ENCODE peak calls at places on chromosomes 16 and 17, in five cellular contexts. One of them, this sample, is unnamed.

GRCh38 chr16:75263291-75263962 is 12.0 kb upstream of the BCAR1 start:
- DNase-seq in stimulated activated CD8-positive, alpha-beta memory T cell treated with anti-CD3 and anti-CD28 coated beads, Interleukin-15, amount 100 ng/mL, for 24 hours: no peak
- DNase-seq in AG10803: no peak
- DNase-seq in GM18507: no peak
- DNase-seq in BJ: no peak
- DNase-seq in this sample: no peak

GRCh38 chr16:23408242-23409201 is 44.5 kb downstream of the COG7 start:
- DNase-seq in AG10803: peak
- DNase-seq in BJ: peak
- DNase-seq in stimulated activated CD8-positive, alpha-beta memory T cell treated with anti-CD3 and anti-CD28 coated beads, Interleukin-15, amount 100 ng/mL, for 24 hours: no peak
- DNase-seq in GM18507: no peak
- DNase-seq in this sample: no peak

GRCh38 chr16:57505169-57505568 is 18.9 kb upstream of the DOK4 start:
- DNase-seq in stimulated activated CD8-positive, alpha-beta memory T cell treated with anti-CD3 and anti-CD28 coated beads, Interleukin-15, amount 100 ng/mL, for 24 hours: no peak
- DNase-seq in GM18507: no peak
- DNase-seq in BJ: no peak
- DNase-seq in AG10803: no peak
- DNase-seq in this sample: no peak

GRCh38 chr17:45150911-45151809 is 2.9 kb downstream of the HEXIM1 start:
- DNase-seq in GM18507: no peak
- DNase-seq in BJ: no peak
- DNase-seq in AG10803: no peak
- DNase-seq in stimulated activated CD8-positive, alpha-beta memory T cell treated with anti-CD3 and anti-CD28 coated beads, Interleukin-15, amount 100 ng/mL, for 24 hours: no peak
- DNase-seq in this sample: no peak

GRCh38 chr17:81035389-81036127 is 607 bp downstream of the BAIAP2 start:
- DNase-seq in GM18507: no peak
- DNase-seq in BJ: no peak
- DNase-seq in stimulated activated CD8-positive, alpha-beta memory T cell treated with anti-CD3 and anti-CD28 coated beads, Interleukin-15, amount 100 ng/mL, for 24 hours: no peak
- DNase-seq in AG10803: no peak
- DNase-seq in this sample: no peak

GRCh38 chr16:72493681-72494415 is 321.9 kb upstream of the PMFBP1 start:
- DNase-seq in BJ: peak
- DNase-seq in AG10803: peak
- DNase-seq in GM18507: no peak
- DNase-seq in stimulated activated CD8-positive, alpha-beta memory T cell treated with anti-CD3 and anti-CD28 coated beads, Interleukin-15, amount 100 ng/mL, for 24 hours: no peak
- DNase-seq in this sample: no peak

GRCh38 chr17:47905221-47905733 is 9.2 kb downstream of the SP2 start:
- DNase-seq in AG10803: peak
- DNase-seq in GM18507: no peak
- DNase-seq in stimulated activated CD8-positive, alpha-beta memory T cell treated with anti-CD3 and anti-CD28 coated beads, Interleukin-15, amount 100 ng/mL, for 24 hours: no peak
- DNase-seq in BJ: peak
- DNase-seq in this sample: no peak

GRCh38 chr16:86497551-86498021 is 12.7 kb upstream of the FOXF1 start:
- DNase-seq in stimulated activated CD8-positive, alpha-beta memory T cell treated with anti-CD3 and anti-CD28 coated beads, Interleukin-15, amount 100 ng/mL, for 24 hours: no peak
- DNase-seq in BJ: no peak
- DNase-seq in GM18507: no peak
- DNase-seq in AG10803: no peak
- DNase-seq in this sample: no peak

GRCh38 chr17:61397086-61397842 is 2.4 kb upstream of the TBX2 start:
- DNase-seq in stimulated activated CD8-positive, alpha-beta memory T cell treated with anti-CD3 and anti-CD28 coated beads, Interleukin-15, amount 100 ng/mL, for 24 hours: no peak
- DNase-seq in AG10803: no peak
- DNase-seq in GM18507: no peak
- DNase-seq in BJ: no peak
- DNase-seq in this sample: no peak

GRCh38 chr16:76443981-76444380 is 166.8 kb downstream of the CNTNAP4 start:
- DNase-seq in stimulated activated CD8-positive, alpha-beta memory T cell treated with anti-CD3 and anti-CD28 coated beads, Interleukin-15, amount 100 ng/mL, for 24 hours: no peak
- DNase-seq in GM18507: no peak
- DNase-seq in AG10803: no peak
- DNase-seq in BJ: no peak
- DNase-seq in this sample: no peak

GRCh38 chr17:67165201-67165600 is 79.8 kb downstream of the HELZ start:
- DNase-seq in GM18507: no peak
- DNase-seq in stimulated activated CD8-positive, alpha-beta memory T cell treated with anti-CD3 and anti-CD28 coated beads, Interleukin-15, amount 100 ng/mL, for 24 hours: no peak
- DNase-seq in BJ: no peak
- DNase-seq in AG10803: no peak
- DNase-seq in this sample: no peak

GRCh38 chr17:81980122-81980521 is 2.7 kb downstream of the ASPSCR1 start:
- DNase-seq in AG10803: no peak
- DNase-seq in GM18507: no peak
- DNase-seq in stimulated activated CD8-positive, alpha-beta memory T cell treated with anti-CD3 and anti-CD28 coated beads, Interleukin-15, amount 100 ng/mL, for 24 hours: no peak
- DNase-seq in BJ: no peak
- DNase-seq in this sample: no peak

GRCh38 chr17:1058423-1059130 is 61.6 kb downstream of the TIMM22 start:
- DNase-seq in AG10803: peak
- DNase-seq in stimulated activated CD8-positive, alpha-beta memory T cell treated with anti-CD3 and anti-CD28 coated beads, Interleukin-15, amount 100 ng/mL, for 24 hours: peak
- DNase-seq in BJ: no peak
- DNase-seq in GM18507: no peak
- DNase-seq in this sample: no peak

GRCh38 chr16:7315813-7316212 is 16.8 kb upstream of the RBFOX1 start:
- DNase-seq in stimulated activated CD8-positive, alpha-beta memory T cell treated with anti-CD3 and anti-CD28 coated beads, Interleukin-15, amount 100 ng/mL, for 24 hours: no peak
- DNase-seq in GM18507: no peak
- DNase-seq in BJ: no peak
- DNase-seq in AG10803: no peak
- DNase-seq in this sample: no peak

GRCh38 chr16:19450186-19450585 is 32.5 kb downstream of the TMC5 start:
- DNase-seq in BJ: no peak
- DNase-seq in GM18507: no peak
- DNase-seq in AG10803: no peak
- DNase-seq in stimulated activated CD8-positive, alpha-beta memory T cell treated with anti-CD3 and anti-CD28 coated beads, Interleukin-15, amount 100 ng/mL, for 24 hours: no peak
- DNase-seq in this sample: no peak

GRCh38 chr16:67699265-67699664 is 19.9 kb downstream of the GFOD2 start:
- DNase-seq in stimulated activated CD8-positive, alpha-beta memory T cell treated with anti-CD3 and anti-CD28 coated beads, Interleukin-15, amount 100 ng/mL, for 24 hours: no peak
- DNase-seq in BJ: no peak
- DNase-seq in AG10803: no peak
- DNase-seq in GM18507: no peak
- DNase-seq in this sample: no peak

GRCh38 chr17:59627770-59628171 is 8.1 kb downstream of the CLTC start:
- DNase-seq in GM18507: no peak
- DNase-seq in BJ: no peak
- DNase-seq in stimulated activated CD8-positive, alpha-beta memory T cell treated with anti-CD3 and anti-CD28 coated beads, Interleukin-15, amount 100 ng/mL, for 24 hours: no peak
- DNase-seq in AG10803: no peak
- DNase-seq in this sample: no peak

This sample was measured in GM12864.